ENCODE peak calls at places on chromosomes 6 and 20, in four cellular contexts. I is A549, Q is retinal pigment epithelial cell, N is neural crest cell. B is an unnamed sample.

GRCh38 chr6:23656257-23656731 is 469.7 kb upstream of the NRSN1 start:
- DNase-seq in N (no peak), I (no peak), Q (peak), B (no peak)

GRCh38 chr6:56902551-56903464 is 52.1 kb upstream of the BEND6 start:
- DNase-seq in N (no peak), Q (no peak), I (no peak), B (peak)

GRCh38 chr20:63941282-63942060 is 14.7 kb downstream of the UCKL1 start:
- DNase-seq in I (peak), Q (no peak), N (no peak), B (no peak)

GRCh38 chr6:38542031-38542430 is 97.7 kb downstream of the BTBD9 start:
- DNase-seq in Q (no peak), N (no peak), I (no peak), B (no peak)

GRCh38 chr6:134928151-134928917 is 21.6 kb downstream of the ALDH8A1 start:
- DNase-seq in N (no peak), Q (no peak), I (no peak), B (no peak)

GRCh38 chr6:14706378-14706929 is 539.4 kb upstream of the JARID2 start:
- DNase-seq in I (peak), N (no peak), Q (peak), B (peak)

GRCh38 chr6:158799051-158799792 is 19.9 kb downstream of the EZR start:
- DNase-seq in Q (peak), I (peak), N (no peak), B (no peak)

GRCh38 chr20:38181207-38181693 is 16.2 kb upstream of the TGM2 start:
- DNase-seq in Q (no peak), I (no peak), N (no peak), B (no peak)

GRCh38 chr20:60058869-60059268 is 100.6 kb downstream of the CDH26 start:
- DNase-seq in I (no peak), Q (no peak), N (no peak), B (no peak)

GRCh38 chr6:31664790-31665500 is at the start of gene GPANK1:
- DNase-seq in I (peak), N (peak), Q (peak), B (peak)

GRCh38 chr6:96394727-96395126 is 126.9 kb upstream of the UFL1 start:
- DNase-seq in Q (no peak), N (no peak), I (peak), B (no peak)

GRCh38 chr6:6875818-6876470 is 231.8 kb upstream of the RREB1 start:
- DNase-seq in I (peak), N (no peak), Q (peak), B (no peak)

GRCh38 chr20:47141350-47141921 is 215.1 kb downstream of the ZMYND8 start:
- DNase-seq in I (no peak), Q (no peak), N (no peak), B (no peak)

GRCh38 chr6:42710316-42710715 is 12.1 kb downstream of the PRPH2 start:
- DNase-seq in Q (peak), N (no peak), I (no peak), B (no peak)

GRCh38 chr6:13715444-13715883 is 3.8 kb upstream of the RANBP9 start:
- DNase-seq in Q (no peak), N (no peak), I (no peak), B (no peak)

GRCh38 chr6:30480536-30481156 is 8.7 kb upstream of the HLA-E start:
- DNase-seq in I (no peak), N (no peak), Q (no peak), B (no peak)

GRCh38 chr6:18584372-18584771 is 197.2 kb downstream of the RNF144B start:
- DNase-seq in I (no peak), Q (no peak), N (no peak), B (no peak)

GRCh38 chr20:3129094-3129493 is 30.6 kb downstream of the FASTKD5 start:
- DNase-seq in N (no peak), Q (no peak), I (no peak), B (no peak)

GRCh38 chr6:128600397-128600951 is 80.1 kb upstream of the PTPRK start:
- DNase-seq in N (no peak), Q (peak), I (peak), B (peak)

GRCh38 chr6:31680226-31680840 is 534 bp downstream of the LY6G5C start:
- DNase-seq in I (no peak), Q (no peak), N (no peak), B (no peak)

GRCh38 chr20:49955167-49955566 is 19.0 kb downstream of the RNF114 start:
- DNase-seq in Q (no peak), N (no peak), I (no peak), B (no peak)
- TF ChIP-seq CTCF in Q (no peak), N (no peak), I (no peak), B (no peak)

GRCh38 chr20:51220293-51220706 is 197.4 kb upstream of the KCNG1 start:
- DNase-seq in I (peak), Q (no peak), N (peak), B (no peak)
- TF ChIP-seq CTCF in I (peak), Q (peak), N (peak), B (peak)

GRCh38 chr20:42955713-42956112 is 234.0 kb downstream of the PTPRT start:
- DNase-seq in N (no peak), I (no peak), Q (no peak), B (no peak)

GRCh38 chr20:42945595-42945994 is 244.1 kb downstream of the PTPRT start:
- DNase-seq in N (no peak), Q (no peak), I (no peak), B (no peak)

GRCh38 chr20:42945194-42945593 is 244.5 kb downstream of the PTPRT start:
- DNase-seq in I (no peak), N (no peak), Q (no peak), B (no peak)

DNA sequence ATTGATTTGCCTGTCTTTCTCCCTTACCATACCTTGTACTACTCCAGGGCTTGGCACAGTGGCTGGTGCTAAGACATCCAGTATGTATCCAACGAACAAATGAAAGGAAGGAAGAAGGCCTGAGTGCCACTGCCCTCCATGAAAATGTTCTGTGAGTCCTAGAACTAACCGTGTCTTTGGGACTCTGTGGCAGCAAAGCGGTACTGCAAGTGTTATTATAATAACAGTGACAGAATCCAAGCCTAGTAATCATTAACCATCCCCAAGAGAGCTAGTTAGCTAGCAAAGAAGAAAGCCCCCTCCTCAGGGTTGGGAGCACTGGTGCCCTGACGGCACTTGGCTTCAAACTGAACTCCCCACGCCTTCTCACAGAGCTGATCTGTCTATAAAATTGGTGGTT is 239.8 kb downstream of the PTPRT start:
- DNase-seq in Q (no peak), I (no peak), N (no peak), B (no peak)
- TF ChIP-seq CTCF in Q (no peak), I (no peak), N (peak), B (no peak)

DNA sequence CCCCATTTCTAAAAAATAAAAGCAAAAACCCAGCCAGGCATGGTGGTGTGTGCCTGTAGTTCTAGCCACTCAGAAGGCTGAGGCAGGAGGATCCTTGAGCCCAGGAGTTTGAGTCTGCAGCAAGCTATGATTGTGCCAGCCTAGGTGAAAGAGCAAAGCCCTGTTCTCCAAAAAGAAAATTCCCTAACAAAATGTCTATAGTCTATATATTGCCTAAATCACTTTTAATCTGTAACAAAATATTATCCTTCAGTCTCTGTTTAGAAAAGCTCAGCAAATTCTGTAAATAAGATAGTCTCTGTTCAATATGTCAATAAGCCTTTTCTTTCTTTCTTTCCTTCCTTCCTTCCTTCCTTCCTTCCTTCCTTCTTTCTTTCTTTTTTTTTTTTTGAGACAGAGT is 75.8 kb upstream of the ZFP64 start:
- DNase-seq in N (no peak), I (no peak), Q (no peak), B (no peak)
- TF ChIP-seq CTCF in N (no peak), I (no peak), Q (no peak), B (no peak)

GRCh38 chr6:69866351-69867074 is at the start of gene COL19A1:
- DNase-seq in N (peak), I (no peak), Q (no peak), B (no peak)
- TF ChIP-seq CTCF in N (no peak), I (no peak), Q (no peak), B (no peak)

B was measured in astrocyte of the cerebellum.